ENCODE peak calls at places on chromosomes 2 and 18, in ten cellular contexts. One of them, this sample, is unnamed.

GRCh38 chr2:65807942-65808341 is 375.5 kb upstream of the SPRED2 start:
- DNase-seq in CD8-positive, alpha-beta T cell: no peak
- DNase-seq in activated CD8-positive, alpha-beta memory T cell treated with anti-CD3 and anti-CD28 coated beads for 48 hours: no peak
- DNase-seq in activated gamma-delta T cell: no peak
- DNase-seq in A549: no peak
- DNase-seq in iPS DF 19.7: no peak
- DNase-seq in amniotic epithelial cell: no peak
- DNase-seq in EH: no peak
- DNase-seq in GM03348: no peak
- DNase-seq in GM23248: no peak
- DNase-seq in this sample: no peak

GRCh38 chr2:127901339-127902072 is 15.8 kb upstream of the AMMECR1L start:
- DNase-seq in CD8-positive, alpha-beta T cell: no peak
- DNase-seq in activated CD8-positive, alpha-beta memory T cell treated with anti-CD3 and anti-CD28 coated beads for 48 hours: no peak
- DNase-seq in activated gamma-delta T cell: no peak
- DNase-seq in A549: no peak
- DNase-seq in iPS DF 19.7: no peak
- DNase-seq in amniotic epithelial cell: peak
- DNase-seq in EH: no peak
- DNase-seq in GM03348: no peak
- DNase-seq in GM23248: peak
- DNase-seq in this sample: no peak

GRCh38 chr2:7108792-7109557 is 191.8 kb downstream of the RNF144A start:
- DNase-seq in CD8-positive, alpha-beta T cell: no peak
- DNase-seq in activated CD8-positive, alpha-beta memory T cell treated with anti-CD3 and anti-CD28 coated beads for 48 hours: no peak
- DNase-seq in activated gamma-delta T cell: no peak
- DNase-seq in A549: no peak
- DNase-seq in iPS DF 19.7: no peak
- DNase-seq in amniotic epithelial cell: no peak
- DNase-seq in EH: no peak
- DNase-seq in GM03348: no peak
- DNase-seq in GM23248: no peak
- DNase-seq in this sample: no peak

GRCh38 chr2:225468131-225468530 is 68.6 kb downstream of the NYAP2 start:
- DNase-seq in CD8-positive, alpha-beta T cell: no peak
- DNase-seq in activated CD8-positive, alpha-beta memory T cell treated with anti-CD3 and anti-CD28 coated beads for 48 hours: no peak
- DNase-seq in activated gamma-delta T cell: no peak
- DNase-seq in A549: peak
- DNase-seq in iPS DF 19.7: no peak
- DNase-seq in amniotic epithelial cell: peak
- DNase-seq in EH: peak
- DNase-seq in GM03348: no peak
- DNase-seq in GM23248: no peak
- DNase-seq in this sample: no peak

GRCh38 chr2:197982565-197982964 is 178.2 kb downstream of the PLCL1 start:
- DNase-seq in CD8-positive, alpha-beta T cell: no peak
- DNase-seq in activated CD8-positive, alpha-beta memory T cell treated with anti-CD3 and anti-CD28 coated beads for 48 hours: no peak
- DNase-seq in activated gamma-delta T cell: no peak
- DNase-seq in A549: no peak
- DNase-seq in iPS DF 19.7: no peak
- DNase-seq in amniotic epithelial cell: no peak
- DNase-seq in EH: no peak
- DNase-seq in GM03348: no peak
- DNase-seq in GM23248: no peak
- DNase-seq in this sample: no peak

GRCh38 chr18:42437646-42438045 is 482.6 kb downstream of the PIK3C3 start:
- DNase-seq in CD8-positive, alpha-beta T cell: no peak
- DNase-seq in activated CD8-positive, alpha-beta memory T cell treated with anti-CD3 and anti-CD28 coated beads for 48 hours: no peak
- DNase-seq in activated gamma-delta T cell: no peak
- DNase-seq in A549: no peak
- DNase-seq in iPS DF 19.7: no peak
- DNase-seq in amniotic epithelial cell: no peak
- DNase-seq in EH: no peak
- DNase-seq in GM03348: no peak
- DNase-seq in GM23248: no peak
- DNase-seq in this sample: no peak

GRCh38 chr18:13388586-13389490 is 170.3 kb downstream of the LDLRAD4 start:
- DNase-seq in CD8-positive, alpha-beta T cell: no peak
- DNase-seq in activated CD8-positive, alpha-beta memory T cell treated with anti-CD3 and anti-CD28 coated beads for 48 hours: no peak
- DNase-seq in activated gamma-delta T cell: no peak
- DNase-seq in A549: no peak
- DNase-seq in iPS DF 19.7: no peak
- DNase-seq in amniotic epithelial cell: no peak
- DNase-seq in EH: no peak
- DNase-seq in GM03348: no peak
- DNase-seq in GM23248: no peak
- DNase-seq in this sample: no peak

GRCh38 chr18:48310999-48311398 is 98.2 kb downstream of the ZBTB7C start:
- DNase-seq in CD8-positive, alpha-beta T cell: no peak
- DNase-seq in activated CD8-positive, alpha-beta memory T cell treated with anti-CD3 and anti-CD28 coated beads for 48 hours: no peak
- DNase-seq in activated gamma-delta T cell: no peak
- DNase-seq in A549: no peak
- DNase-seq in iPS DF 19.7: no peak
- DNase-seq in amniotic epithelial cell: no peak
- DNase-seq in EH: no peak
- DNase-seq in GM03348: no peak
- DNase-seq in GM23248: no peak
- DNase-seq in this sample: no peak

GRCh38 chr2:128178650-128179460 is 87.9 kb downstream of the UGGT1 start:
- DNase-seq in CD8-positive, alpha-beta T cell: peak
- DNase-seq in activated CD8-positive, alpha-beta memory T cell treated with anti-CD3 and anti-CD28 coated beads for 48 hours: no peak
- DNase-seq in activated gamma-delta T cell: no peak
- DNase-seq in A549: peak
- DNase-seq in iPS DF 19.7: no peak
- DNase-seq in amniotic epithelial cell: peak
- DNase-seq in EH: peak
- DNase-seq in GM03348: peak
- DNase-seq in GM23248: peak
- DNase-seq in this sample: peak

GRCh38 chr2:208546860-208547650 is 140.5 kb downstream of the PTH2R start:
- DNase-seq in CD8-positive, alpha-beta T cell: no peak
- DNase-seq in activated CD8-positive, alpha-beta memory T cell treated with anti-CD3 and anti-CD28 coated beads for 48 hours: no peak
- DNase-seq in activated gamma-delta T cell: no peak
- DNase-seq in A549: no peak
- DNase-seq in iPS DF 19.7: no peak
- DNase-seq in amniotic epithelial cell: no peak
- DNase-seq in EH: no peak
- DNase-seq in GM03348: no peak
- DNase-seq in GM23248: no peak
- DNase-seq in this sample: no peak

GRCh38 chr2:96816836-96817702 is 1.0 kb downstream of the CNNM3 start:
- DNase-seq in CD8-positive, alpha-beta T cell: no peak
- DNase-seq in activated CD8-positive, alpha-beta memory T cell treated with anti-CD3 and anti-CD28 coated beads for 48 hours: no peak
- DNase-seq in activated gamma-delta T cell: peak
- DNase-seq in A549: peak
- DNase-seq in iPS DF 19.7: no peak
- DNase-seq in amniotic epithelial cell: peak
- DNase-seq in EH: peak
- DNase-seq in GM03348: no peak
- DNase-seq in GM23248: peak
- DNase-seq in this sample: no peak

GRCh38 chr2:67399144-67399543 is 2.0 kb downstream of the ETAA1 start:
- DNase-seq in CD8-positive, alpha-beta T cell: no peak
- DNase-seq in activated CD8-positive, alpha-beta memory T cell treated with anti-CD3 and anti-CD28 coated beads for 48 hours: no peak
- DNase-seq in activated gamma-delta T cell: no peak
- DNase-seq in A549: peak
- DNase-seq in iPS DF 19.7: no peak
- DNase-seq in amniotic epithelial cell: no peak
- DNase-seq in EH: no peak
- DNase-seq in GM03348: no peak
- DNase-seq in GM23248: no peak
- DNase-seq in this sample: no peak

GRCh38 chr2:68252407-68253210 is at the start of gene PPP3R1:
- DNase-seq in CD8-positive, alpha-beta T cell: peak
- DNase-seq in activated CD8-positive, alpha-beta memory T cell treated with anti-CD3 and anti-CD28 coated beads for 48 hours: peak
- DNase-seq in activated gamma-delta T cell: peak
- DNase-seq in A549: peak
- DNase-seq in iPS DF 19.7: peak
- DNase-seq in amniotic epithelial cell: peak
- DNase-seq in EH: peak
- DNase-seq in GM03348: peak
- DNase-seq in GM23248: peak
- DNase-seq in this sample: peak

GRCh38 chr2:98444436-98445166 is at the start of gene INPP4A:
- DNase-seq in CD8-positive, alpha-beta T cell: peak
- DNase-seq in activated CD8-positive, alpha-beta memory T cell treated with anti-CD3 and anti-CD28 coated beads for 48 hours: peak
- DNase-seq in activated gamma-delta T cell: peak
- DNase-seq in A549: peak
- DNase-seq in iPS DF 19.7: no peak
- DNase-seq in amniotic epithelial cell: peak
- DNase-seq in EH: peak
- DNase-seq in GM03348: peak
- DNase-seq in GM23248: peak
- DNase-seq in this sample: peak

GRCh38 chr2:152627010-152627957 is 90.0 kb downstream of the PRPF40A start:
- DNase-seq in CD8-positive, alpha-beta T cell: no peak
- DNase-seq in activated CD8-positive, alpha-beta memory T cell treated with anti-CD3 and anti-CD28 coated beads for 48 hours: no peak
- DNase-seq in activated gamma-delta T cell: no peak
- DNase-seq in A549: peak
- DNase-seq in iPS DF 19.7: no peak
- DNase-seq in amniotic epithelial cell: peak
- DNase-seq in EH: peak
- DNase-seq in GM03348: peak
- DNase-seq in GM23248: peak
- DNase-seq in this sample: no peak

GRCh38 chr2:144086965-144087364 is 433.0 kb downstream of the ZEB2 start:
- DNase-seq in CD8-positive, alpha-beta T cell: no peak
- DNase-seq in activated CD8-positive, alpha-beta memory T cell treated with anti-CD3 and anti-CD28 coated beads for 48 hours: no peak
- DNase-seq in activated gamma-delta T cell: no peak
- DNase-seq in A549: no peak
- DNase-seq in iPS DF 19.7: no peak
- DNase-seq in amniotic epithelial cell: peak
- DNase-seq in EH: peak
- DNase-seq in GM03348: peak
- DNase-seq in GM23248: peak
- DNase-seq in this sample: no peak

GRCh38 chr2:8548871-8549221 is 133.0 kb upstream of the ID2 start:
- DNase-seq in CD8-positive, alpha-beta T cell: no peak
- DNase-seq in activated CD8-positive, alpha-beta memory T cell treated with anti-CD3 and anti-CD28 coated beads for 48 hours: no peak
- DNase-seq in activated gamma-delta T cell: no peak
- DNase-seq in A549: no peak
- DNase-seq in iPS DF 19.7: no peak
- DNase-seq in amniotic epithelial cell: no peak
- DNase-seq in EH: no peak
- DNase-seq in GM03348: no peak
- DNase-seq in GM23248: no peak
- DNase-seq in this sample: no peak

GRCh38 chr18:69936191-69936558 is 11.5 kb downstream of the CD226 start:
- DNase-seq in CD8-positive, alpha-beta T cell: no peak
- DNase-seq in activated CD8-positive, alpha-beta memory T cell treated with anti-CD3 and anti-CD28 coated beads for 48 hours: no peak
- DNase-seq in activated gamma-delta T cell: no peak
- DNase-seq in A549: no peak
- DNase-seq in iPS DF 19.7: no peak
- DNase-seq in amniotic epithelial cell: no peak
- DNase-seq in EH: no peak
- DNase-seq in GM03348: no peak
- DNase-seq in GM23248: no peak
- DNase-seq in this sample: peak

GRCh38 chr2:96679843-96680242 is 37.3 kb downstream of the FER1L5 start:
- DNase-seq in CD8-positive, alpha-beta T cell: no peak
- DNase-seq in activated CD8-positive, alpha-beta memory T cell treated with anti-CD3 and anti-CD28 coated beads for 48 hours: no peak
- DNase-seq in activated gamma-delta T cell: no peak
- DNase-seq in A549: no peak
- DNase-seq in iPS DF 19.7: no peak
- DNase-seq in amniotic epithelial cell: no peak
- DNase-seq in EH: no peak
- DNase-seq in GM03348: no peak
- DNase-seq in GM23248: no peak
- DNase-seq in this sample: no peak

GRCh38 chr2:35973132-35973736 is 382.3 kb upstream of the CRIM1 start:
- DNase-seq in CD8-positive, alpha-beta T cell: no peak
- DNase-seq in activated CD8-positive, alpha-beta memory T cell treated with anti-CD3 and anti-CD28 coated beads for 48 hours: no peak
- DNase-seq in activated gamma-delta T cell: no peak
- DNase-seq in A549: peak
- DNase-seq in iPS DF 19.7: peak
- DNase-seq in amniotic epithelial cell: peak
- DNase-seq in EH: peak
- DNase-seq in GM03348: peak
- DNase-seq in GM23248: peak
- DNase-seq in this sample: peak

GRCh38 chr2:104734937-104735586 is 118.9 kb upstream of the POU3F3 start:
- DNase-seq in CD8-positive, alpha-beta T cell: no peak
- DNase-seq in activated CD8-positive, alpha-beta memory T cell treated with anti-CD3 and anti-CD28 coated beads for 48 hours: no peak
- DNase-seq in activated gamma-delta T cell: no peak
- DNase-seq in A549: no peak
- DNase-seq in iPS DF 19.7: no peak
- DNase-seq in amniotic epithelial cell: no peak
- DNase-seq in EH: no peak
- DNase-seq in GM03348: no peak
- DNase-seq in GM23248: no peak
- DNase-seq in this sample: peak

GRCh38 chr2:168278424-168278888 is 31.1 kb upstream of the STK39 start:
- DNase-seq in CD8-positive, alpha-beta T cell: no peak
- DNase-seq in activated CD8-positive, alpha-beta memory T cell treated with anti-CD3 and anti-CD28 coated beads for 48 hours: no peak
- DNase-seq in activated gamma-delta T cell: no peak
- DNase-seq in A549: no peak
- DNase-seq in iPS DF 19.7: no peak
- DNase-seq in amniotic epithelial cell: peak
- DNase-seq in EH: peak
- DNase-seq in GM03348: no peak
- DNase-seq in GM23248: peak
- DNase-seq in this sample: no peak

GRCh38 chr2:127128508-127128907 is 21.6 kb upstream of the BIN1 start:
- DNase-seq in CD8-positive, alpha-beta T cell: no peak
- DNase-seq in activated CD8-positive, alpha-beta memory T cell treated with anti-CD3 and anti-CD28 coated beads for 48 hours: no peak
- DNase-seq in activated gamma-delta T cell: no peak
- DNase-seq in A549: no peak
- DNase-seq in iPS DF 19.7: peak
- DNase-seq in amniotic epithelial cell: peak
- DNase-seq in EH: no peak
- DNase-seq in GM03348: no peak
- DNase-seq in GM23248: no peak
- DNase-seq in this sample: no peak

GRCh38 chr2:146135245-146135644 is 1615.3 kb upstream of the ZEB2 start:
- DNase-seq in CD8-positive, alpha-beta T cell: no peak
- DNase-seq in activated CD8-positive, alpha-beta memory T cell treated with anti-CD3 and anti-CD28 coated beads for 48 hours: no peak
- DNase-seq in activated gamma-delta T cell: no peak
- DNase-seq in A549: no peak
- DNase-seq in iPS DF 19.7: no peak
- DNase-seq in amniotic epithelial cell: no peak
- DNase-seq in EH: peak
- DNase-seq in GM03348: no peak
- DNase-seq in GM23248: no peak
- DNase-seq in this sample: no peak

GRCh38 chr2:162114291-162114690 is 37.8 kb downstream of the GCG start:
- DNase-seq in CD8-positive, alpha-beta T cell: no peak
- DNase-seq in activated CD8-positive, alpha-beta memory T cell treated with anti-CD3 and anti-CD28 coated beads for 48 hours: no peak
- DNase-seq in activated gamma-delta T cell: no peak
- DNase-seq in A549: no peak
- DNase-seq in iPS DF 19.7: no peak
- DNase-seq in amniotic epithelial cell: no peak
- DNase-seq in EH: peak
- DNase-seq in GM03348: no peak
- DNase-seq in GM23248: peak
- DNase-seq in this sample: no peak

This sample was measured in immature natural killer cell.